ENCODE peak calls at places on chromosomes 2 and 18, in seven cellular contexts. E is bronchial epithelial cell, C is uterus, G is fibroblast of lung, S is BJ, W is Peyer's patch, B is ovary. A is an unnamed sample. For H3K27me3, the result is how much of the 10 kb centered on the place peaks cover.

GRCh38 chr18:53795610-53796009 is 428.9 kb downstream of the MBD2 start:
- DNase-seq in E (no peak), C (no peak), G (peak), S (no peak), W (no peak), B (no peak), A (no peak)

GRCh38 chr18:60506190-60506589 is 133.6 kb upstream of the MC4R start:
- DNase-seq in E (peak), C (no peak), G (no peak), S (no peak), W (no peak), B (no peak), A (no peak)

GRCh38 chr18:74804677-74805076 is 207.0 kb downstream of the ZNF407 start:
- DNase-seq in E (peak), C (no peak), G (no peak), S (no peak), W (no peak), B (no peak), A (no peak)

GRCh38 chr2:68784191-68784590 is 49.6 kb downstream of the ARHGAP25 start:
- DNase-seq in E (no peak), C (no peak), G (no peak), S (no peak), W (no peak), B (no peak), A (no peak)

GRCh38 chr2:94870392-94871225 is 621 bp upstream of the TEKT4 start:
- DNase-seq in E (no peak), C (no peak), G (no peak), S (no peak), W (no peak), B (no peak), A (no peak)

GRCh38 chr18:50848038-50848437 is 28.2 kb upstream of the MRO start:
- DNase-seq in E (no peak), C (no peak), G (no peak), S (no peak), W (no peak), B (no peak), A (no peak)

GRCh38 chr2:20522311-20522710 is 75.4 kb downstream of the RHOB start:
- DNase-seq in E (no peak), C (no peak), G (no peak), S (no peak), W (no peak), B (no peak), A (no peak)

GRCh38 chr2:127575941-127576432 is 40.5 kb downstream of the MYO7B start:
- DNase-seq in E (no peak), C (no peak), G (no peak), S (no peak), W (peak), B (no peak), A (no peak)

GRCh38 chr2:14743883-14744282 is 111.4 kb downstream of the LRATD1 start:
- DNase-seq in E (peak), C (no peak), G (no peak), S (no peak), W (no peak), B (no peak), A (no peak)

GRCh38 chr2:181805228-181806038 is 86.1 kb upstream of the ITPRID2 start:
- DNase-seq in E (no peak), C (no peak), G (peak), S (no peak), W (no peak), B (no peak), A (no peak)

GRCh38 chr18:8972116-8972515 is 130.4 kb upstream of the NDUFV2 start:
- DNase-seq in E (no peak), C (no peak), G (no peak), S (no peak), W (no peak), B (no peak), A (no peak)

GRCh38 chr2:142531375-142531774 is 346.1 kb upstream of the KYNU start:
- DNase-seq in E (no peak), C (no peak), G (peak), S (no peak), W (no peak), B (no peak), A (no peak)

GRCh38 chr2:19045151-19045550 is 313.3 kb downstream of the OSR1 start:
- DNase-seq in E (no peak), C (no peak), G (no peak), S (no peak), W (no peak), B (no peak), A (no peak)

GRCh38 chr18:62339106-62339988 is 14.2 kb downstream of the TNFRSF11A start:
- DNase-seq in E (peak), C (no peak), G (peak), S (no peak), W (no peak), B (no peak), A (no peak)

GRCh38 chr2:157245441-157246211 is 11.9 kb upstream of the GALNT5 start:
- DNase-seq in E (no peak), C (no peak), G (no peak), S (no peak), W (no peak), B (no peak), A (no peak)

GRCh38 chr18:31498450-31499156 is 626 bp downstream of the DSG2 start:
- DNase-seq in E (peak), C (no peak), G (no peak), S (no peak), W (no peak), B (peak), A (no peak)

GRCh38 chr18:22282311-22283235 is 113.2 kb downstream of the GATA6 start:
- DNase-seq in E (peak), C (no peak), G (peak), S (peak), W (no peak), B (no peak), A (no peak)

GRCh38 chr2:61255580-61256437 is 93.8 kb downstream of the C2orf74 start:
- DNase-seq in E (peak), C (no peak), G (peak), S (peak), W (no peak), B (no peak), A (no peak)

GRCh38 chr18:56200381-56200831 is 438.0 kb downstream of the TXNL1 start:
- DNase-seq in E (peak), C (no peak), G (peak), S (peak), W (no peak), B (no peak), A (no peak)

GRCh38 chr18:3246636-3247242 is 862 bp upstream of the MYL12A start:
- DNase-seq in E (no peak), C (peak), G (no peak), S (no peak), W (peak), B (peak), A (no peak)

GRCh38 chr2:105977212-105977611 is 216.9 kb downstream of the UXS1 start:
- DNase-seq in E (peak), C (no peak), G (peak), S (peak), W (no peak), B (no peak), A (no peak)

GRCh38 chr2:129877289-129877741 is 102.2 kb upstream of the RAB6C start:
- DNase-seq in E (peak), C (peak), G (peak), S (peak), W (peak), B (peak), A (peak)

GRCh38 chr18:36153771-36154170 is 24.1 kb downstream of the ELP2 start:
- DNase-seq in E (no peak), C (no peak), G (no peak), S (no peak), W (no peak), B (no peak), A (no peak)

GRCh38 chr2:48219234-48219554 is 310.8 kb upstream of the STON1 start:
- DNase-seq in E (no peak), C (no peak), G (no peak), S (no peak), W (no peak), B (no peak), A (no peak)

GRCh38 chr2:8656160-8656641 is 25.7 kb upstream of the ID2 start:
- DNase-seq in E (no peak), C (no peak), G (peak), S (peak), W (no peak), B (no peak), A (no peak)

GRCh38 chr2:63788070-63788469 is 53.6 kb upstream of the UGP2 start:
- DNase-seq in E (peak), C (no peak), G (peak), S (peak), W (no peak), B (no peak), A (no peak)

GRCh38 chr2:196638765-196639164 is 750 bp upstream of the CCDC150 start:
- DNase-seq in E (no peak), C (no peak), G (no peak), S (no peak), W (no peak), B (no peak), A (no peak)

GRCh38 chr2:6917761-6918421 is 679 bp downstream of the RNF144A start:
- DNase-seq in E (no peak), C (no peak), G (no peak), S (no peak), W (no peak), B (peak), A (peak)

GRCh38 chr2:5360081-5360480 is 332.1 kb upstream of the SOX11 start:
- DNase-seq in E (no peak), C (no peak), G (no peak), S (no peak), W (no peak), B (no peak), A (no peak)

GRCh38 chr2:108189316-108189715 is 50.5 kb upstream of the SULT1C3 start:
- DNase-seq in E (peak), C (no peak), G (no peak), S (no peak), W (no peak), B (no peak), A (no peak)

DNA sequence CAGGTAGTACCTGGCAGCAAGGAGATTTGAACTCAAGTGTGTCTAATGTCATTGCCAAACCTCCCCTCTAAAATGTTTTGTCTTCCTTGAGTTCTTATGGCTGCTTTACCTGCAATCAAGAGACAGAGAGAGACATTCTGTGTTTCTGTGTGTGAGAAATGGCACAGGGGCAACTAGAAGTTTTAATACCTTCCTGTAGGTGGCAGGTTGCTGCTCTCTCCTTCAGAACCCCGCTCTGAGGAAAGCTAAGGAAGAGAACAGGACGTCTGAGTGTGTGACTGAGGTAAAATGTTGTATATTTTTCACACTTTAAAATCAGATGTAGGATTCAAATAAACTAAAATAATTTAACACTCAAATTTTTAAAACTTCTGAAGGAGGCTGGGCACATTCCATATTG is 19.2 kb downstream of the DTNA start:
- DNase-seq in E (peak), C (no peak), G (peak), S (no peak), W (no peak), B (no peak), A (no peak)
- TF ChIP-seq CTCF in E (peak), C (peak), G (peak), S (peak), W (peak), B (no peak), A (peak)

GRCh38 chr18:48409591-48410094 is 460 bp upstream of the ZBTB7C start:
- DNase-seq in E (no peak), C (no peak), G (peak), S (no peak), W (no peak), B (peak), A (peak)

GRCh38 chr18:48410095-48410920 is 1.1 kb upstream of the ZBTB7C start:
- DNase-seq in E (peak), C (peak), G (peak), S (peak), W (peak), B (peak), A (peak)

GRCh38 chr18:48407358-48407757 is 1.8 kb downstream of the ZBTB7C start:
- DNase-seq in E (no peak), C (no peak), G (no peak), S (no peak), W (no peak), B (no peak), A (no peak)

GRCh38 chr18:48408727-48409590 is at the start of gene ZBTB7C:
- DNase-seq in E (no peak), C (no peak), G (no peak), S (no peak), W (no peak), B (peak), A (peak)

DNA sequence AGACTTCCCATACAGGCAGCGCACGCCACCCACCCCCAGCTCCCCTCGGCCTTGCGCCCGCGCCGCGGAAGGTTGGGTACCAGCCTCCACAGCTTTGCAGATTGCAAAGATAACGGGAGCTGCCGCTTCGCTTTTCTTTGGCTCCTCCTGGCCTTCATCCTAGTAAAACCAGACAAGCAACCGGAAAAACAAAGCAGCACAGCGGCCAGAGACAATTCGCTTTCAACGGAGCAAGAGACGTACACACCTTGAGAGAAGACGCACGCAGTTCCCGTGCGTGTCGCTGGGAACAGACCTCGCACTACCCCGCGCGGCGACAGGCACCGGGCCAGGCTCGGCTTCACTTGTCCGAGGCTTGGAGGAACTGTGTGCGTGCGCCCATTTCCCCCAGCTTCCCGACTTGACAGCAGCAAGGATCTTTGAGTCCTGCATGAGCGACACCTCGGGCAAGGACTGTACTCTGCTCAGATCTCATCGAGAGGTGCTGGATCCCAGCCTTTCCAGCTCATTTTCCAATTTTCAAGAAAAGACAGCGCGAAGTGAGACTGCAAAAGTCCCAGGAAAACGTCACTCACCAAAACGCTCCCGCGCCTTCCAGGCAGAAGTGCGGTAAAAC is 964 bp downstream of the ZBTB7C start:
- DNase-seq in E (no peak), C (no peak), G (peak), S (no peak), W (no peak), B (peak), A (peak)
- H3K4me3 ChIP-seq in E (peak), C (peak), G (no peak), S (no peak), W (peak), B (peak), A (no peak)

DNA sequence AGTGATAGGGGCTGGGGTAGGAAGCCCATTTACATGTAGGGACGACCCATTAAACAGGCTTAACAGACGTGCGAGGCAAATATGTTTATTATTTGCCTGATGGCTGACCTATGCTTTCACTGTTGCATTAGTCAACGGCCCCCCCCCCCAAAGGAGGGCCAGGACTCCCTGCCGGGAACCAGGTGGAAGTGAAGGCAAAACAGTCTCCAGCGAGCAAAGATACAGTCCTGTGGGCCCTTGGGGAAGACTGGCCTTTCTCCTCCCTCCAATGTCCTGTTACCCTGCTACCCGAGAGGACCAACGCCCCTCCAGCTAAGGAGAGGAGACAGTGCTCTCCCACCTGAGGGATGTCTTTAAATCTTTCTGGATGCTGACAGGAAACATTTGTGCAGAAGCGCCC is 136.1 kb upstream of the SIX3 start:
- DNase-seq in E (no peak), C (no peak), G (no peak), S (no peak), W (no peak), B (no peak), A (no peak)
- H3K27me3 ChIP-seq in E (under half), C (under half), G (half or more), S (under half), W (under half), B (under half), A (under half)

GRCh38 chr2:27771548-27772335 is at the start of gene MRPL33:
- DNase-seq in E (peak), C (peak), G (peak), S (no peak), W (peak), B (peak), A (peak)
- TF ChIP-seq CTCF in E (no peak), C (no peak), G (no peak), S (no peak), W (no peak), B (no peak), A (no peak)

GRCh38 chr2:113390133-113390849 is 47.2 kb upstream of the ZNG1B start:
- DNase-seq in E (peak), C (peak), G (peak), S (peak), W (peak), B (peak), A (peak)

DNA sequence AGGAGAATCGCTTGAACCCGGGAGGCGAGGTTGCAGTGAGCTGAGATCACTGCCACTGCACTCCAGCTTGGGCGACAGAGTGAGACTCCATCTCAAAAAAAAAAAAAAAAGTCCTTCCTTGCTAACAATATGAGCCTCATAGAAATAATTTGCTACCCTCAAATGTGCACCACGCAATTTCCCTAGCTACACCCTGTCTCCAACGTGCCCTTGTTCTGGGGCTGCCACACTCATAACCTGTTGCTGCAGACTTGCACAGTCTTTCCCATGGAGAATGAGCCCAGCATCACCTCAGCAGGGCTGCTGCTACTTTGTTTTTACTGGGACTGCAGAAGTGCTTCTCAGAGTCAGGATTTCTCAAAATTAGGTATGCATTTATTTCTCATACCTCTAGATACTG is 46.4 kb upstream of the ZNG1B start:
- DNase-seq in E (no peak), C (no peak), G (no peak), S (no peak), W (no peak), B (no peak), A (no peak)
- H3K4me3 ChIP-seq in E (no peak), C (no peak), G (no peak), S (no peak), W (no peak), B (no peak), A (no peak)

GRCh38 chr2:235143789-235144188 is 192.0 kb downstream of the SH3BP4 start:
- DNase-seq in E (no peak), C (no peak), G (no peak), S (no peak), W (no peak), B (no peak), A (no peak)
- H3K27me3 ChIP-seq in E (under half), C (under half), G (under half), S (under half), W (under half), B (under half), A (under half)

GRCh38 chr2:25188405-25188804 is 20.0 kb upstream of the POMC start:
- DNase-seq in E (no peak), C (no peak), G (no peak), S (no peak), W (no peak), B (no peak), A (no peak)

GRCh38 chr2:25187729-25188350 is 19.5 kb upstream of the POMC start:
- DNase-seq in E (no peak), C (no peak), G (no peak), S (no peak), W (no peak), B (no peak), A (no peak)

GRCh38 chr2:25178976-25179375 is 10.6 kb upstream of the POMC start:
- DNase-seq in E (no peak), C (no peak), G (no peak), S (no peak), W (no peak), B (no peak), A (no peak)

DNA sequence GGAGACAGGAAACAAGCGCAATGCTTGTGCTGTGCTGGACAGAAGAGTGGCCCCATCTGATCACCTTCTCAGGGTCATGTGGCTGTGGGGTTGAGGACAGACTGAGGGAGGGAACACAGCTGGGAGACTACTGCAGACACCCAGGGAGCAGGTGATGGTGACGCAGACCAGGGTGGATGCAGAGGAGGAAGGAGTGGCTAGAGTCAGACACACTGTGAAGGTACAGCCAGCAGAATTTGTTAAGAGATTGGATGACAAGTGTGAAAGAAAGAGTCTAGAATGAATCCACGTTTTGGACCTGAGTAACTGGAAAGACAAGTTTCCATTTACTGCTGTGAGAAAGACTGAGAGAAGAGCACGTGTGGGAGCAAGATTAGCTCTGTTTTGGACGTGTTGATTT is 15.9 kb upstream of the POMC start:
- DNase-seq in E (peak), C (no peak), G (no peak), S (no peak), W (no peak), B (no peak), A (no peak)
- TF ChIP-seq CTCF in E (no peak), C (no peak), G (no peak), S (no peak), W (no peak), B (no peak), A (no peak)

DNA sequence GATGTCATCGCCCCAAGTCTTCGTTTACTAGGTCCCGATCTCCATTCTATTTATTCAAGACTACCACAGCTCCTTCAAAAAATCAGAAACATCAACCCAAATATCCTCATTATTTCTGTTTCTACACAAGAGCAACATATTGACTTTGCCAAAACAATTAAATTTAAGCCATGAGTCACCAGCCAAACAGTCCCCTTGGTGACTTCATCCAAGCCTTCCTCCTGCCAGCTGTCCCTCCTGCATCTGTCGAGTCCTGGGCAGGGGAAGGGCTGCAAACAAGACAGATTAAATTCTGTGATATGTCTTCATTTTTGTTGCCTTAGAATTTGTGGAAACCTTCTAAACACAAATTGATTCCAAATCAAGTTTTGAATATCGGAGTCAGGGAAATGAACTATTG is 110.3 kb downstream of the SP3 start:
- DNase-seq in E (peak), C (peak), G (peak), S (peak), W (no peak), B (no peak), A (no peak)
- H3K4me3 ChIP-seq in E (no peak), C (no peak), G (no peak), S (no peak), W (no peak), B (no peak), A (no peak)

GRCh38 chr2:147460140-147460539 is 384.7 kb upstream of the ACVR2A start:
- DNase-seq in E (peak), C (no peak), G (peak), S (no peak), W (no peak), B (no peak), A (no peak)
- H3K27me3 ChIP-seq in E (under half), C (under half), G (under half), S (under half), W (under half), B (under half), A (under half)

A was measured in GM06990.